ENCODE peak calls at places on chromosomes 13 and 19, in ten cellular contexts. One of them, this sample, is unnamed.
A peak's percentile ranks its signal among the peaks of the same experiment; 100 is the strongest.

GRCh38 chr13:111922086-111922485 is 144.9 kb upstream of the SOX1 start:
- DNase-seq in BE2C: no peak
- DNase-seq in H9: peak; percentile 10
- DNase-seq in HS-27A: no peak
- DNase-seq in anterior cingulate cortex: no peak
- DNase-seq in upper lobe of left lung: no peak
- DNase-seq in CD8-positive, alpha-beta T cell: no peak
- DNase-seq in NAMALWA: no peak
- DNase-seq in HuH-7.5: no peak
- DNase-seq in GM04504: no peak
- DNase-seq in this sample: no peak

GRCh38 chr13:111114362-111115050 is 604 bp upstream of the ARHGEF7 start:
- DNase-seq in GM04504: no peak
- DNase-seq in H9: peak; percentile 50
- DNase-seq in NAMALWA: no peak
- DNase-seq in CD8-positive, alpha-beta T cell: no peak
- DNase-seq in HuH-7.5: no peak
- DNase-seq in HS-27A: no peak
- DNase-seq in BE2C: no peak
- DNase-seq in anterior cingulate cortex: peak; percentile 32
- DNase-seq in upper lobe of left lung: no peak
- DNase-seq in this sample: peak; percentile 29

GRCh38 chr19:50507376-50507775 is 3.6 kb downstream of the JOSD2 start:
- DNase-seq in upper lobe of left lung: no peak
- DNase-seq in anterior cingulate cortex: no peak
- DNase-seq in NAMALWA: no peak
- DNase-seq in GM04504: no peak
- DNase-seq in H9: no peak
- DNase-seq in HuH-7.5: no peak
- DNase-seq in CD8-positive, alpha-beta T cell: no peak
- DNase-seq in HS-27A: no peak
- DNase-seq in BE2C: no peak
- DNase-seq in this sample: no peak

GRCh38 chr19:35468637-35469036 is 20.6 kb downstream of the FFAR2 start:
- DNase-seq in H9: peak; percentile 70
- DNase-seq in HS-27A: no peak
- DNase-seq in upper lobe of left lung: peak; percentile 69
- DNase-seq in BE2C: peak; percentile 73
- DNase-seq in GM04504: peak; percentile 1
- DNase-seq in anterior cingulate cortex: no peak
- DNase-seq in HuH-7.5: peak; percentile 45
- DNase-seq in NAMALWA: peak; percentile 74
- DNase-seq in CD8-positive, alpha-beta T cell: peak; percentile 52
- DNase-seq in this sample: no peak

GRCh38 chr19:13262450-13262849 is 112.2 kb downstream of the IER2 start:
- DNase-seq in GM04504: peak; percentile 28
- DNase-seq in BE2C: no peak
- DNase-seq in CD8-positive, alpha-beta T cell: no peak
- DNase-seq in HS-27A: no peak
- DNase-seq in upper lobe of left lung: no peak
- DNase-seq in NAMALWA: peak; percentile 76
- DNase-seq in H9: no peak
- DNase-seq in HuH-7.5: peak; percentile 66
- DNase-seq in anterior cingulate cortex: no peak
- DNase-seq in this sample: no peak

GRCh38 chr19:50921391-50922315 is 10.5 kb upstream of the KLK4 start:
- DNase-seq in BE2C: no peak
- DNase-seq in CD8-positive, alpha-beta T cell: no peak
- DNase-seq in HS-27A: no peak
- DNase-seq in NAMALWA: no peak
- DNase-seq in H9: no peak
- DNase-seq in upper lobe of left lung: no peak
- DNase-seq in anterior cingulate cortex: no peak
- DNase-seq in HuH-7.5: no peak
- DNase-seq in GM04504: no peak
- DNase-seq in this sample: no peak

GRCh38 chr19:1037553-1038115 is 2.3 kb upstream of the ABCA7 start:
- DNase-seq in anterior cingulate cortex: no peak
- DNase-seq in HS-27A: no peak
- DNase-seq in CD8-positive, alpha-beta T cell: no peak
- DNase-seq in NAMALWA: peak; percentile 69
- DNase-seq in HuH-7.5: no peak
- DNase-seq in GM04504: no peak
- DNase-seq in upper lobe of left lung: no peak
- DNase-seq in H9: no peak
- DNase-seq in BE2C: peak; percentile 13
- DNase-seq in this sample: no peak

GRCh38 chr13:35039012-35039411 is 96.9 kb downstream of the NBEA start:
- DNase-seq in upper lobe of left lung: no peak
- DNase-seq in BE2C: peak; percentile 20
- DNase-seq in NAMALWA: no peak
- DNase-seq in anterior cingulate cortex: no peak
- DNase-seq in GM04504: no peak
- DNase-seq in H9: no peak
- DNase-seq in HuH-7.5: no peak
- DNase-seq in HS-27A: no peak
- DNase-seq in CD8-positive, alpha-beta T cell: no peak
- DNase-seq in this sample: no peak

GRCh38 chr13:51584731-51585191 is 499 bp downstream of the WDFY2 start:
- DNase-seq in HuH-7.5: peak; percentile 29
- DNase-seq in upper lobe of left lung: peak; percentile 63
- DNase-seq in anterior cingulate cortex: no peak
- DNase-seq in GM04504: no peak
- DNase-seq in NAMALWA: peak; percentile 82
- DNase-seq in H9: peak; percentile 76
- DNase-seq in HS-27A: no peak
- DNase-seq in CD8-positive, alpha-beta T cell: peak; percentile 58
- DNase-seq in BE2C: peak; percentile 69
- DNase-seq in this sample: peak; percentile 42

GRCh38 chr19:41273076-41273475 is 8.9 kb downstream of the HNRNPUL1 start:
- DNase-seq in NAMALWA: no peak
- DNase-seq in upper lobe of left lung: no peak
- DNase-seq in GM04504: no peak
- DNase-seq in BE2C: no peak
- DNase-seq in CD8-positive, alpha-beta T cell: no peak
- DNase-seq in HS-27A: no peak
- DNase-seq in HuH-7.5: no peak
- DNase-seq in anterior cingulate cortex: no peak
- DNase-seq in H9: no peak
- DNase-seq in this sample: no peak

GRCh38 chr13:44273991-44274810 is 99.4 kb upstream of the SERP2 start:
- DNase-seq in HuH-7.5: no peak
- DNase-seq in H9: no peak
- DNase-seq in GM04504: no peak
- DNase-seq in upper lobe of left lung: no peak
- DNase-seq in HS-27A: no peak
- DNase-seq in BE2C: no peak
- DNase-seq in CD8-positive, alpha-beta T cell: peak; percentile 6
- DNase-seq in NAMALWA: peak; percentile 85
- DNase-seq in anterior cingulate cortex: no peak
- DNase-seq in this sample: no peak

GRCh38 chr13:33135097-33135496 is 118.9 kb downstream of the KL start:
- DNase-seq in BE2C: no peak
- DNase-seq in CD8-positive, alpha-beta T cell: no peak
- DNase-seq in GM04504: no peak
- DNase-seq in anterior cingulate cortex: no peak
- DNase-seq in H9: no peak
- DNase-seq in upper lobe of left lung: no peak
- DNase-seq in NAMALWA: no peak
- DNase-seq in HS-27A: no peak
- DNase-seq in HuH-7.5: no peak
- DNase-seq in this sample: no peak

GRCh38 chr19:17676295-17676694 is 11.9 kb downstream of the UNC13A start:
- DNase-seq in H9: no peak
- DNase-seq in CD8-positive, alpha-beta T cell: no peak
- DNase-seq in anterior cingulate cortex: no peak
- DNase-seq in HuH-7.5: no peak
- DNase-seq in upper lobe of left lung: no peak
- DNase-seq in HS-27A: no peak
- DNase-seq in NAMALWA: no peak
- DNase-seq in GM04504: no peak
- DNase-seq in BE2C: no peak
- DNase-seq in this sample: no peak

GRCh38 chr19:40630571-40631160 is 29.5 kb downstream of the LTBP4 start:
- DNase-seq in BE2C: no peak
- DNase-seq in CD8-positive, alpha-beta T cell: no peak
- DNase-seq in H9: no peak
- DNase-seq in GM04504: no peak
- DNase-seq in anterior cingulate cortex: no peak
- DNase-seq in HS-27A: no peak
- DNase-seq in NAMALWA: no peak
- DNase-seq in HuH-7.5: no peak
- DNase-seq in upper lobe of left lung: no peak
- DNase-seq in this sample: no peak

GRCh38 chr13:94305463-94305862 is 174.0 kb downstream of the DCT start:
- DNase-seq in upper lobe of left lung: no peak
- DNase-seq in NAMALWA: no peak
- DNase-seq in H9: no peak
- DNase-seq in HuH-7.5: no peak
- DNase-seq in anterior cingulate cortex: no peak
- DNase-seq in HS-27A: no peak
- DNase-seq in CD8-positive, alpha-beta T cell: no peak
- DNase-seq in GM04504: peak; percentile 67
- DNase-seq in BE2C: no peak
- DNase-seq in this sample: no peak

GRCh38 chr19:35271546-35271945 is 2.8 kb downstream of the USF2 start:
- DNase-seq in HuH-7.5: no peak
- DNase-seq in HS-27A: no peak
- DNase-seq in GM04504: no peak
- DNase-seq in CD8-positive, alpha-beta T cell: no peak
- DNase-seq in anterior cingulate cortex: no peak
- DNase-seq in BE2C: no peak
- DNase-seq in NAMALWA: no peak
- DNase-seq in upper lobe of left lung: no peak
- DNase-seq in H9: no peak
- DNase-seq in this sample: no peak

GRCh38 chr19:49716154-49716553 is 25.2 kb downstream of the CPT1C start:
- DNase-seq in HuH-7.5: no peak
- DNase-seq in anterior cingulate cortex: no peak
- DNase-seq in GM04504: no peak
- DNase-seq in CD8-positive, alpha-beta T cell: no peak
- DNase-seq in NAMALWA: no peak
- DNase-seq in HS-27A: no peak
- DNase-seq in upper lobe of left lung: no peak
- DNase-seq in BE2C: no peak
- DNase-seq in H9: no peak
- DNase-seq in this sample: no peak

GRCh38 chr13:33090755-33091454 is 74.7 kb downstream of the KL start:
- DNase-seq in GM04504: no peak
- DNase-seq in anterior cingulate cortex: no peak
- DNase-seq in upper lobe of left lung: no peak
- DNase-seq in HS-27A: no peak
- DNase-seq in CD8-positive, alpha-beta T cell: no peak
- DNase-seq in NAMALWA: no peak
- DNase-seq in HuH-7.5: no peak
- DNase-seq in H9: no peak
- DNase-seq in BE2C: no peak
- DNase-seq in this sample: no peak

GRCh38 chr19:35773020-35773809 is 2.1 kb upstream of the ARHGAP33 start:
- DNase-seq in H9: no peak
- DNase-seq in GM04504: no peak
- DNase-seq in CD8-positive, alpha-beta T cell: no peak
- DNase-seq in upper lobe of left lung: no peak
- DNase-seq in HS-27A: no peak
- DNase-seq in HuH-7.5: no peak
- DNase-seq in NAMALWA: no peak
- DNase-seq in anterior cingulate cortex: no peak
- DNase-seq in BE2C: no peak
- DNase-seq in this sample: no peak

GRCh38 chr13:91185294-91185863 is 162.1 kb upstream of the MIR17HG start:
- DNase-seq in CD8-positive, alpha-beta T cell: no peak
- DNase-seq in anterior cingulate cortex: no peak
- DNase-seq in H9: no peak
- DNase-seq in upper lobe of left lung: no peak
- DNase-seq in HuH-7.5: no peak
- DNase-seq in NAMALWA: peak; percentile 50
- DNase-seq in BE2C: no peak
- DNase-seq in GM04504: no peak
- DNase-seq in HS-27A: no peak
- DNase-seq in this sample: peak; percentile 5

GRCh38 chr13:114090476-114090875 is 41.9 kb downstream of the RASA3 start:
- DNase-seq in GM04504: no peak
- DNase-seq in HuH-7.5: no peak
- DNase-seq in anterior cingulate cortex: no peak
- DNase-seq in HS-27A: no peak
- DNase-seq in upper lobe of left lung: peak; percentile 19
- DNase-seq in H9: no peak
- DNase-seq in BE2C: no peak
- DNase-seq in CD8-positive, alpha-beta T cell: no peak
- DNase-seq in NAMALWA: no peak
- DNase-seq in this sample: no peak

GRCh38 chr19:43976732-43977131 is 7.3 kb upstream of the ZNF155 start:
- DNase-seq in HS-27A: no peak
- DNase-seq in upper lobe of left lung: no peak
- DNase-seq in GM04504: no peak
- DNase-seq in H9: no peak
- DNase-seq in CD8-positive, alpha-beta T cell: no peak
- DNase-seq in HuH-7.5: no peak
- DNase-seq in NAMALWA: no peak
- DNase-seq in BE2C: no peak
- DNase-seq in anterior cingulate cortex: no peak
- DNase-seq in this sample: no peak

GRCh38 chr19:43956827-43957226 is 5.8 kb downstream of the ZNF221 start:
- DNase-seq in anterior cingulate cortex: no peak
- DNase-seq in BE2C: no peak
- DNase-seq in NAMALWA: peak; percentile 4
- DNase-seq in CD8-positive, alpha-beta T cell: no peak
- DNase-seq in HuH-7.5: no peak
- DNase-seq in H9: no peak
- DNase-seq in upper lobe of left lung: no peak
- DNase-seq in HS-27A: no peak
- DNase-seq in GM04504: no peak
- DNase-seq in this sample: no peak

GRCh38 chr13:109166807-109167206 is 537.4 kb downstream of the MYO16 start:
- DNase-seq in NAMALWA: no peak
- DNase-seq in CD8-positive, alpha-beta T cell: no peak
- DNase-seq in HuH-7.5: no peak
- DNase-seq in H9: no peak
- DNase-seq in upper lobe of left lung: no peak
- DNase-seq in anterior cingulate cortex: no peak
- DNase-seq in BE2C: no peak
- DNase-seq in GM04504: no peak
- DNase-seq in HS-27A: no peak
- DNase-seq in this sample: no peak

This sample was measured in putamen.